ENCODE peak calls at places on chromosome 18, in seven cellular contexts. Q is left colon, I is neural crest cell, M is GM06990, F is T-helper 1 cell, X is GOT3, R is EH. S is an unnamed sample.

GRCh38 chr18:32036506-32037210 is 18.0 kb downstream of the RNF125 start:
- DNase-seq in Q (no peak), I (no peak), M (no peak), F (no peak), X (no peak), R (no peak), S (no peak)

GRCh38 chr18:49443837-49444236 is 16.6 kb downstream of the DYM start:
- DNase-seq in Q (no peak), I (no peak), M (no peak), F (no peak), X (no peak), R (no peak), S (no peak)

GRCh38 chr18:5868218-5868904 is 27.0 kb downstream of the TMEM200C start:
- DNase-seq in Q (peak; percentile 73), I (peak; percentile 80), M (no peak), F (no peak), X (peak; percentile 12), R (peak; percentile 81), S (peak; percentile 23)

GRCh38 chr18:21656402-21656801 is 44.3 kb downstream of the SNRPD1 start:
- DNase-seq in Q (no peak), I (no peak), M (no peak), F (no peak), X (no peak), R (peak; percentile 64), S (no peak)

GRCh38 chr18:52277785-52278184 is 62.2 kb upstream of the DCC start:
- DNase-seq in Q (no peak), I (no peak), M (no peak), F (no peak), X (no peak), R (no peak), S (no peak)

GRCh38 chr18:24016643-24017042 is 2.1 kb downstream of the TTC39C start:
- DNase-seq in Q (no peak), I (no peak), M (no peak), F (no peak), X (no peak), R (peak; percentile 34), S (no peak)

GRCh38 chr18:79290876-79291275 is 104.9 kb upstream of the NFATC1 start:
- DNase-seq in Q (no peak), I (no peak), M (no peak), F (no peak), X (no peak), R (no peak), S (no peak)

GRCh38 chr18:58965291-58965929 is 100.7 kb downstream of the ZNF532 start:
- DNase-seq in Q (no peak), I (no peak), M (no peak), F (no peak), X (no peak), R (no peak), S (no peak)

GRCh38 chr18:57372444-57372843 is 20.1 kb downstream of the ST8SIA3 start:
- DNase-seq in Q (no peak), I (no peak), M (no peak), F (no peak), X (no peak), R (no peak), S (no peak)

GRCh38 chr18:58803978-58804377 is 60.7 kb upstream of the ZNF532 start:
- DNase-seq in Q (no peak), I (no peak), M (no peak), F (no peak), X (no peak), R (no peak), S (no peak)

S was measured in NCI-H1930.